ENCODE peak calls at places on chromosomes 4 and X, in ten cellular contexts. One of them, this sample, is unnamed.

GRCh38 chrX:53190363-53190960 is 34.5 kb downstream of the KDM5C start:
- DNase-seq in adipocyte: no peak
- DNase-seq in activated CD4-positive, alpha-beta T cell treated with anti-CD3 and anti-CD28 coated beads, Interleukin-2, amount 10 ng/mL, durations not matched to agents 7 days and 5 days: no peak
- DNase-seq in Daoy: no peak
- DNase-seq in activated naive CD4-positive, alpha-beta T cell: no peak
- DNase-seq in midbrain: no peak
- DNase-seq in amniotic stem cell: no peak
- DNase-seq in HT1080: no peak
- DNase-seq in lower lobe of right lung: no peak
- DNase-seq in HCEC 1CT: no peak
- DNase-seq in this sample: no peak

GRCh38 chr4:106986486-106986885 is 49.6 kb downstream of the DKK2 start:
- DNase-seq in adipocyte: peak
- DNase-seq in activated CD4-positive, alpha-beta T cell treated with anti-CD3 and anti-CD28 coated beads, Interleukin-2, amount 10 ng/mL, durations not matched to agents 7 days and 5 days: no peak
- DNase-seq in Daoy: peak
- DNase-seq in activated naive CD4-positive, alpha-beta T cell: no peak
- DNase-seq in midbrain: no peak
- DNase-seq in amniotic stem cell: peak
- DNase-seq in HT1080: peak
- DNase-seq in lower lobe of right lung: no peak
- DNase-seq in HCEC 1CT: peak
- DNase-seq in this sample: no peak

GRCh38 chr4:94649381-94650128 is 108.2 kb upstream of the BMPR1B start:
- DNase-seq in adipocyte: peak
- DNase-seq in activated CD4-positive, alpha-beta T cell treated with anti-CD3 and anti-CD28 coated beads, Interleukin-2, amount 10 ng/mL, durations not matched to agents 7 days and 5 days: no peak
- DNase-seq in Daoy: no peak
- DNase-seq in activated naive CD4-positive, alpha-beta T cell: no peak
- DNase-seq in midbrain: no peak
- DNase-seq in amniotic stem cell: no peak
- DNase-seq in HT1080: no peak
- DNase-seq in lower lobe of right lung: no peak
- DNase-seq in HCEC 1CT: peak
- DNase-seq in this sample: no peak

GRCh38 chr4:4852591-4853362 is 6.7 kb upstream of the MSX1 start:
- DNase-seq in adipocyte: peak
- DNase-seq in activated CD4-positive, alpha-beta T cell treated with anti-CD3 and anti-CD28 coated beads, Interleukin-2, amount 10 ng/mL, durations not matched to agents 7 days and 5 days: peak
- DNase-seq in Daoy: peak
- DNase-seq in activated naive CD4-positive, alpha-beta T cell: no peak
- DNase-seq in midbrain: no peak
- DNase-seq in amniotic stem cell: peak
- DNase-seq in HT1080: no peak
- DNase-seq in lower lobe of right lung: no peak
- DNase-seq in HCEC 1CT: peak
- DNase-seq in this sample: no peak

GRCh38 chr4:139028191-139028661 is 12.6 kb downstream of the NOCT start:
- DNase-seq in adipocyte: no peak
- DNase-seq in activated CD4-positive, alpha-beta T cell treated with anti-CD3 and anti-CD28 coated beads, Interleukin-2, amount 10 ng/mL, durations not matched to agents 7 days and 5 days: no peak
- DNase-seq in Daoy: no peak
- DNase-seq in activated naive CD4-positive, alpha-beta T cell: no peak
- DNase-seq in midbrain: peak
- DNase-seq in amniotic stem cell: no peak
- DNase-seq in HT1080: no peak
- DNase-seq in lower lobe of right lung: no peak
- DNase-seq in HCEC 1CT: no peak
- DNase-seq in this sample: peak

GRCh38 chr4:64144994-64145393 is 264.3 kb downstream of the TECRL start:
- DNase-seq in adipocyte: no peak
- DNase-seq in activated CD4-positive, alpha-beta T cell treated with anti-CD3 and anti-CD28 coated beads, Interleukin-2, amount 10 ng/mL, durations not matched to agents 7 days and 5 days: no peak
- DNase-seq in Daoy: no peak
- DNase-seq in activated naive CD4-positive, alpha-beta T cell: no peak
- DNase-seq in midbrain: no peak
- DNase-seq in amniotic stem cell: no peak
- DNase-seq in HT1080: no peak
- DNase-seq in lower lobe of right lung: no peak
- DNase-seq in HCEC 1CT: no peak
- DNase-seq in this sample: no peak

GRCh38 chrX:103913356-103914020 is 48.9 kb upstream of the TMSB15B start:
- DNase-seq in adipocyte: no peak
- DNase-seq in activated CD4-positive, alpha-beta T cell treated with anti-CD3 and anti-CD28 coated beads, Interleukin-2, amount 10 ng/mL, durations not matched to agents 7 days and 5 days: no peak
- DNase-seq in Daoy: no peak
- DNase-seq in activated naive CD4-positive, alpha-beta T cell: no peak
- DNase-seq in midbrain: no peak
- DNase-seq in amniotic stem cell: no peak
- DNase-seq in HT1080: no peak
- DNase-seq in lower lobe of right lung: no peak
- DNase-seq in HCEC 1CT: no peak
- DNase-seq in this sample: no peak

GRCh38 chrX:37787353-37787869 is 7.6 kb downstream of the CYBB start:
- DNase-seq in adipocyte: no peak
- DNase-seq in activated CD4-positive, alpha-beta T cell treated with anti-CD3 and anti-CD28 coated beads, Interleukin-2, amount 10 ng/mL, durations not matched to agents 7 days and 5 days: no peak
- DNase-seq in Daoy: no peak
- DNase-seq in activated naive CD4-positive, alpha-beta T cell: no peak
- DNase-seq in midbrain: no peak
- DNase-seq in amniotic stem cell: no peak
- DNase-seq in HT1080: no peak
- DNase-seq in lower lobe of right lung: no peak
- DNase-seq in HCEC 1CT: no peak
- DNase-seq in this sample: peak

GRCh38 chrX:10245219-10245618 is 88.4 kb downstream of the CLCN4 start:
- DNase-seq in adipocyte: no peak
- DNase-seq in activated CD4-positive, alpha-beta T cell treated with anti-CD3 and anti-CD28 coated beads, Interleukin-2, amount 10 ng/mL, durations not matched to agents 7 days and 5 days: no peak
- DNase-seq in Daoy: no peak
- DNase-seq in activated naive CD4-positive, alpha-beta T cell: no peak
- DNase-seq in midbrain: no peak
- DNase-seq in amniotic stem cell: no peak
- DNase-seq in HT1080: no peak
- DNase-seq in lower lobe of right lung: no peak
- DNase-seq in HCEC 1CT: no peak
- DNase-seq in this sample: no peak

GRCh38 chr4:99504804-99505502 is 5.9 kb upstream of the C4orf17 start:
- DNase-seq in adipocyte: no peak
- DNase-seq in activated CD4-positive, alpha-beta T cell treated with anti-CD3 and anti-CD28 coated beads, Interleukin-2, amount 10 ng/mL, durations not matched to agents 7 days and 5 days: no peak
- DNase-seq in Daoy: no peak
- DNase-seq in activated naive CD4-positive, alpha-beta T cell: no peak
- DNase-seq in midbrain: no peak
- DNase-seq in amniotic stem cell: no peak
- DNase-seq in HT1080: no peak
- DNase-seq in lower lobe of right lung: no peak
- DNase-seq in HCEC 1CT: no peak
- DNase-seq in this sample: no peak

GRCh38 chrX:119155416-119156035 is 27.9 kb upstream of the KIAA1210 start:
- DNase-seq in adipocyte: no peak
- DNase-seq in activated CD4-positive, alpha-beta T cell treated with anti-CD3 and anti-CD28 coated beads, Interleukin-2, amount 10 ng/mL, durations not matched to agents 7 days and 5 days: no peak
- DNase-seq in Daoy: peak
- DNase-seq in activated naive CD4-positive, alpha-beta T cell: no peak
- DNase-seq in midbrain: no peak
- DNase-seq in amniotic stem cell: no peak
- DNase-seq in HT1080: peak
- DNase-seq in lower lobe of right lung: no peak
- DNase-seq in HCEC 1CT: peak
- DNase-seq in this sample: no peak

GRCh38 chr4:61373901-61374611 is 173.9 kb downstream of the ADGRL3 start:
- DNase-seq in adipocyte: peak
- DNase-seq in activated CD4-positive, alpha-beta T cell treated with anti-CD3 and anti-CD28 coated beads, Interleukin-2, amount 10 ng/mL, durations not matched to agents 7 days and 5 days: no peak
- DNase-seq in Daoy: no peak
- DNase-seq in activated naive CD4-positive, alpha-beta T cell: no peak
- DNase-seq in midbrain: no peak
- DNase-seq in amniotic stem cell: no peak
- DNase-seq in HT1080: peak
- DNase-seq in lower lobe of right lung: no peak
- DNase-seq in HCEC 1CT: peak
- DNase-seq in this sample: no peak

GRCh38 chrX:1264556-1264955 is 4.1 kb upstream of the CSF2RA start:
- DNase-seq in adipocyte: no peak
- DNase-seq in activated CD4-positive, alpha-beta T cell treated with anti-CD3 and anti-CD28 coated beads, Interleukin-2, amount 10 ng/mL, durations not matched to agents 7 days and 5 days: no peak
- DNase-seq in Daoy: peak
- DNase-seq in activated naive CD4-positive, alpha-beta T cell: no peak
- DNase-seq in midbrain: no peak
- DNase-seq in amniotic stem cell: no peak
- DNase-seq in HT1080: peak
- DNase-seq in lower lobe of right lung: no peak
- DNase-seq in HCEC 1CT: no peak
- DNase-seq in this sample: no peak

GRCh38 chrX:123450217-123450616 is 266.1 kb downstream of the GRIA3 start:
- DNase-seq in adipocyte: no peak
- DNase-seq in activated CD4-positive, alpha-beta T cell treated with anti-CD3 and anti-CD28 coated beads, Interleukin-2, amount 10 ng/mL, durations not matched to agents 7 days and 5 days: no peak
- DNase-seq in Daoy: no peak
- DNase-seq in activated naive CD4-positive, alpha-beta T cell: no peak
- DNase-seq in midbrain: peak
- DNase-seq in amniotic stem cell: no peak
- DNase-seq in HT1080: no peak
- DNase-seq in lower lobe of right lung: no peak
- DNase-seq in HCEC 1CT: no peak
- DNase-seq in this sample: no peak

GRCh38 chrX:115957862-115958490 is 212.6 kb upstream of the AGTR2 start:
- DNase-seq in adipocyte: no peak
- DNase-seq in activated CD4-positive, alpha-beta T cell treated with anti-CD3 and anti-CD28 coated beads, Interleukin-2, amount 10 ng/mL, durations not matched to agents 7 days and 5 days: no peak
- DNase-seq in Daoy: no peak
- DNase-seq in activated naive CD4-positive, alpha-beta T cell: no peak
- DNase-seq in midbrain: peak
- DNase-seq in amniotic stem cell: no peak
- DNase-seq in HT1080: no peak
- DNase-seq in lower lobe of right lung: no peak
- DNase-seq in HCEC 1CT: no peak
- DNase-seq in this sample: no peak

GRCh38 chr4:68361146-68361589 is 11.3 kb upstream of the YTHDC1 start:
- DNase-seq in adipocyte: peak
- DNase-seq in activated CD4-positive, alpha-beta T cell treated with anti-CD3 and anti-CD28 coated beads, Interleukin-2, amount 10 ng/mL, durations not matched to agents 7 days and 5 days: no peak
- DNase-seq in Daoy: peak
- DNase-seq in activated naive CD4-positive, alpha-beta T cell: no peak
- DNase-seq in midbrain: no peak
- DNase-seq in amniotic stem cell: no peak
- DNase-seq in HT1080: peak
- DNase-seq in lower lobe of right lung: no peak
- DNase-seq in HCEC 1CT: peak
- DNase-seq in this sample: no peak

GRCh38 chrX:71910526-71911022 is at the start of gene NHSL2:
- DNase-seq in adipocyte: peak
- DNase-seq in activated CD4-positive, alpha-beta T cell treated with anti-CD3 and anti-CD28 coated beads, Interleukin-2, amount 10 ng/mL, durations not matched to agents 7 days and 5 days: no peak
- DNase-seq in Daoy: peak
- DNase-seq in activated naive CD4-positive, alpha-beta T cell: peak
- DNase-seq in midbrain: no peak
- DNase-seq in amniotic stem cell: no peak
- DNase-seq in HT1080: peak
- DNase-seq in lower lobe of right lung: peak
- DNase-seq in HCEC 1CT: no peak
- DNase-seq in this sample: no peak

GRCh38 chr4:54254116-54254914 is 25.2 kb downstream of the PDGFRA start:
- DNase-seq in adipocyte: peak
- DNase-seq in activated CD4-positive, alpha-beta T cell treated with anti-CD3 and anti-CD28 coated beads, Interleukin-2, amount 10 ng/mL, durations not matched to agents 7 days and 5 days: no peak
- DNase-seq in Daoy: no peak
- DNase-seq in activated naive CD4-positive, alpha-beta T cell: no peak
- DNase-seq in midbrain: no peak
- DNase-seq in amniotic stem cell: no peak
- DNase-seq in HT1080: no peak
- DNase-seq in lower lobe of right lung: no peak
- DNase-seq in HCEC 1CT: no peak
- DNase-seq in this sample: no peak

GRCh38 chrX:75156537-75156945 is 458 bp upstream of the ABCB7 start:
- DNase-seq in adipocyte: peak
- DNase-seq in activated CD4-positive, alpha-beta T cell treated with anti-CD3 and anti-CD28 coated beads, Interleukin-2, amount 10 ng/mL, durations not matched to agents 7 days and 5 days: no peak
- DNase-seq in Daoy: no peak
- DNase-seq in activated naive CD4-positive, alpha-beta T cell: no peak
- DNase-seq in midbrain: peak
- DNase-seq in amniotic stem cell: no peak
- DNase-seq in HT1080: no peak
- DNase-seq in lower lobe of right lung: no peak
- DNase-seq in HCEC 1CT: peak
- DNase-seq in this sample: peak

This sample was measured in pons.